ENCODE peak calls at places on chromosomes 7 and 10, in five cellular contexts. I is germinal center, M is NCI-H446, K is D341Med, T is cardiac fibroblast. D is an unnamed sample.

GRCh38 chr10:69337312-69338132 is 59.2 kb downstream of the HK1 start:
- DNase-seq in I (no peak), M (peak), K (no peak), T (peak), D (peak)

GRCh38 chr7:91517408-91517807 is 253.2 kb downstream of the FZD1 start:
- DNase-seq in I (no peak), M (no peak), K (no peak), T (no peak), D (peak)

GRCh38 chr10:131220601-131221171 is 90.8 kb downstream of the TCERG1L start:
- DNase-seq in I (no peak), M (no peak), K (no peak), T (no peak), D (no peak)

GRCh38 chr10:120387326-120387725 is 69.7 kb upstream of the PLPP4 start:
- DNase-seq in I (no peak), M (no peak), K (no peak), T (peak), D (no peak)

GRCh38 chr10:123571978-123572377 is 94.2 kb upstream of the GPR26 start:
- DNase-seq in I (no peak), M (no peak), K (no peak), T (no peak), D (no peak)

GRCh38 chr10:46231087-46231486 is 55.7 kb upstream of the ANTXRL start:
- DNase-seq in I (no peak), M (no peak), K (no peak), T (no peak), D (no peak)

GRCh38 chr7:70044064-70044463 is 445.8 kb downstream of the AUTS2 start:
- DNase-seq in I (no peak), M (no peak), K (no peak), T (no peak), D (peak)

GRCh38 chr7:125085084-125085483 is 155.5 kb upstream of the POT1 start:
- DNase-seq in I (no peak), M (no peak), K (no peak), T (no peak), D (no peak)

D was measured in NCI-H69.